ENCODE peak calls at places on chromosomes 2 and 18, in five cellular contexts. O is mucosa of descending colon; M is activated CD8-positive, alpha-beta memory T cell treated with anti-CD3 and anti-CD28 coated beads for 4 hours; Y is EL; I is SHP77 treated with DMSO at 0.1 percent for 48 hours. C is an unnamed sample.

GRCh38 chr2:45849491-45850283 is 198.2 kb downstream of the PRKCE start:
- DNase-seq in O (no peak), M (no peak), Y (peak), I (no peak), C (no peak)

GRCh38 chr2:174561283-174562275 is 36.0 kb downstream of the WIPF1 start:
- DNase-seq in O (peak), M (no peak), Y (no peak), I (no peak), C (no peak)

GRCh38 chr18:41938445-41938844 is 16.6 kb upstream of the PIK3C3 start:
- DNase-seq in O (no peak), M (no peak), Y (peak), I (no peak), C (no peak)

GRCh38 chr2:23649819-23650218 is 264.8 kb downstream of the KLHL29 start:
- DNase-seq in O (no peak), M (no peak), Y (peak), I (no peak), C (no peak)

GRCh38 chr18:34787931-34788532 is 77.9 kb downstream of the DTNA start:
- DNase-seq in O (peak), M (peak), Y (peak), I (peak), C (peak)

GRCh38 chr2:56132138-56132537 is 51.7 kb upstream of the CCDC85A start:
- DNase-seq in O (no peak), M (no peak), Y (peak), I (peak), C (peak)

GRCh38 chr2:85754313-85755095 is 713 bp downstream of the ATOH8 start:
- DNase-seq in O (peak), M (no peak), Y (peak), I (no peak), C (peak)

GRCh38 chr2:109260886-109261700 is 132.1 kb downstream of the SH3RF3 start:
- DNase-seq in O (peak), M (no peak), Y (peak), I (peak), C (peak)

GRCh38 chr2:221831051-221831450 is 258.9 kb upstream of the EPHA4 start:
- DNase-seq in O (no peak), M (no peak), Y (no peak), I (no peak), C (no peak)

GRCh38 chr2:98350411-98350810 is 4.2 kb downstream of the CNGA3 start:
- DNase-seq in O (no peak), M (no peak), Y (no peak), I (no peak), C (no peak)

C was measured in COR-L47.